ENCODE peak calls at places on chromosomes 1 and 21, in seven cellular contexts. One of them, this sample, is unnamed.

GRCh38 chr1:64811131-64811530 is 66.3 kb downstream of the RAVER2 start:
- DNase-seq in heart right ventricle: no peak
- DNase-seq in mesendoderm: no peak
- DNase-seq in HAP-1: no peak
- DNase-seq in CD8-positive, alpha-beta T cell: no peak
- DNase-seq in esophagus squamous epithelium: no peak
- DNase-seq in SJSA1: no peak
- DNase-seq in this sample: no peak

GRCh38 chr1:172141351-172142000 is 279.0 kb upstream of the C1orf105 start:
- DNase-seq in HAP-1: no peak
- DNase-seq in SJSA1: no peak
- DNase-seq in mesendoderm: no peak
- DNase-seq in heart right ventricle: no peak
- DNase-seq in CD8-positive, alpha-beta T cell: no peak
- DNase-seq in esophagus squamous epithelium: no peak
- DNase-seq in this sample: no peak

GRCh38 chr1:201259476-201260235 is 23.6 kb upstream of the PKP1 start:
- DNase-seq in heart right ventricle: no peak
- DNase-seq in esophagus squamous epithelium: no peak
- DNase-seq in HAP-1: no peak
- DNase-seq in CD8-positive, alpha-beta T cell: no peak
- DNase-seq in mesendoderm: peak; percentile 78
- DNase-seq in SJSA1: peak; percentile 46
- DNase-seq in this sample: no peak

GRCh38 chr1:12231276-12231595 is 1.4 kb downstream of the VPS13D start:
- DNase-seq in CD8-positive, alpha-beta T cell: no peak
- DNase-seq in heart right ventricle: no peak
- DNase-seq in SJSA1: no peak
- DNase-seq in esophagus squamous epithelium: no peak
- DNase-seq in HAP-1: no peak
- DNase-seq in mesendoderm: peak; percentile 20
- DNase-seq in this sample: no peak

GRCh38 chr1:229869225-229869624 is 197.8 kb upstream of the GALNT2 start:
- DNase-seq in esophagus squamous epithelium: no peak
- DNase-seq in mesendoderm: no peak
- DNase-seq in CD8-positive, alpha-beta T cell: no peak
- DNase-seq in SJSA1: no peak
- DNase-seq in heart right ventricle: no peak
- DNase-seq in HAP-1: no peak
- DNase-seq in this sample: no peak

GRCh38 chr1:23644555-23644866 is 47.1 kb upstream of the RPL11 start:
- DNase-seq in HAP-1: no peak
- DNase-seq in CD8-positive, alpha-beta T cell: no peak
- DNase-seq in heart right ventricle: no peak
- DNase-seq in SJSA1: no peak
- DNase-seq in mesendoderm: no peak
- DNase-seq in esophagus squamous epithelium: no peak
- DNase-seq in this sample: peak; percentile 25

GRCh38 chr1:22500476-22500875 is 48.8 kb downstream of the ZBTB40 start:
- DNase-seq in heart right ventricle: peak; percentile 27
- DNase-seq in mesendoderm: peak; percentile 57
- DNase-seq in SJSA1: peak; percentile 78
- DNase-seq in CD8-positive, alpha-beta T cell: no peak
- DNase-seq in HAP-1: peak; percentile 56
- DNase-seq in esophagus squamous epithelium: no peak
- DNase-seq in this sample: peak; percentile 49

GRCh38 chr1:41394918-41395598 is 33.8 kb downstream of the FOXO6 start:
- DNase-seq in mesendoderm: peak; percentile 85
- DNase-seq in HAP-1: peak; percentile 49
- DNase-seq in esophagus squamous epithelium: no peak
- DNase-seq in heart right ventricle: no peak
- DNase-seq in SJSA1: no peak
- DNase-seq in CD8-positive, alpha-beta T cell: no peak
- DNase-seq in this sample: peak; percentile 26

GRCh38 chr1:42177551-42177981 is 13.0 kb upstream of the GUCA2A start:
- DNase-seq in HAP-1: no peak
- DNase-seq in CD8-positive, alpha-beta T cell: no peak
- DNase-seq in esophagus squamous epithelium: no peak
- DNase-seq in heart right ventricle: no peak
- DNase-seq in mesendoderm: no peak
- DNase-seq in SJSA1: no peak
- DNase-seq in this sample: no peak

GRCh38 chr1:25554426-25554780 is 11.0 kb downstream of the LDLRAP1 start:
- DNase-seq in SJSA1: no peak
- DNase-seq in CD8-positive, alpha-beta T cell: no peak
- DNase-seq in heart right ventricle: no peak
- DNase-seq in HAP-1: no peak
- DNase-seq in mesendoderm: no peak
- DNase-seq in esophagus squamous epithelium: no peak
- DNase-seq in this sample: no peak

GRCh38 chr1:228737613-228738012 is 2.3 kb downstream of the RHOU start:
- DNase-seq in heart right ventricle: no peak
- DNase-seq in HAP-1: no peak
- DNase-seq in esophagus squamous epithelium: no peak
- DNase-seq in SJSA1: no peak
- DNase-seq in mesendoderm: no peak
- DNase-seq in CD8-positive, alpha-beta T cell: no peak
- DNase-seq in this sample: no peak

GRCh38 chr21:27104749-27105439 is 138.0 kb upstream of the ADAMTS5 start:
- DNase-seq in heart right ventricle: no peak
- DNase-seq in mesendoderm: peak; percentile 18
- DNase-seq in SJSA1: no peak
- DNase-seq in HAP-1: no peak
- DNase-seq in esophagus squamous epithelium: no peak
- DNase-seq in CD8-positive, alpha-beta T cell: no peak
- DNase-seq in this sample: no peak

GRCh38 chr1:211372463-211372862 is 45.8 kb downstream of the TRAF5 start:
- DNase-seq in HAP-1: no peak
- DNase-seq in CD8-positive, alpha-beta T cell: no peak
- DNase-seq in mesendoderm: no peak
- DNase-seq in heart right ventricle: no peak
- DNase-seq in esophagus squamous epithelium: no peak
- DNase-seq in SJSA1: no peak
- DNase-seq in this sample: no peak

GRCh38 chr1:156887324-156887723 is 6.2 kb upstream of the PEAR1 start:
- DNase-seq in esophagus squamous epithelium: no peak
- DNase-seq in SJSA1: no peak
- DNase-seq in heart right ventricle: no peak
- DNase-seq in CD8-positive, alpha-beta T cell: no peak
- DNase-seq in HAP-1: no peak
- DNase-seq in mesendoderm: no peak
- DNase-seq in this sample: no peak

GRCh38 chr1:77834771-77835334 is 53.6 kb upstream of the NEXN start:
- DNase-seq in heart right ventricle: peak; percentile 52
- DNase-seq in HAP-1: no peak
- DNase-seq in CD8-positive, alpha-beta T cell: no peak
- DNase-seq in mesendoderm: no peak
- DNase-seq in SJSA1: no peak
- DNase-seq in esophagus squamous epithelium: no peak
- DNase-seq in this sample: no peak

GRCh38 chr1:204383163-204383904 is 23.6 kb upstream of the PLEKHA6 start:
- DNase-seq in HAP-1: no peak
- DNase-seq in CD8-positive, alpha-beta T cell: no peak
- DNase-seq in heart right ventricle: no peak
- DNase-seq in esophagus squamous epithelium: no peak
- DNase-seq in SJSA1: no peak
- DNase-seq in mesendoderm: no peak
- DNase-seq in this sample: no peak

GRCh38 chr1:3061981-3062615 is 6.9 kb upstream of the PRDM16 start:
- DNase-seq in CD8-positive, alpha-beta T cell: no peak
- DNase-seq in SJSA1: no peak
- DNase-seq in HAP-1: no peak
- DNase-seq in esophagus squamous epithelium: no peak
- DNase-seq in mesendoderm: peak; percentile 43
- DNase-seq in heart right ventricle: no peak
- DNase-seq in this sample: no peak

GRCh38 chr1:166032901-166033371 is 133.9 kb downstream of the FAM78B start:
- DNase-seq in SJSA1: no peak
- DNase-seq in esophagus squamous epithelium: no peak
- DNase-seq in HAP-1: no peak
- DNase-seq in heart right ventricle: no peak
- DNase-seq in CD8-positive, alpha-beta T cell: no peak
- DNase-seq in mesendoderm: peak; percentile 17
- DNase-seq in this sample: peak; percentile 78

GRCh38 chr1:99672500-99673213 is 26.7 kb downstream of the PALMD start:
- DNase-seq in mesendoderm: no peak
- DNase-seq in esophagus squamous epithelium: no peak
- DNase-seq in SJSA1: no peak
- DNase-seq in HAP-1: no peak
- DNase-seq in CD8-positive, alpha-beta T cell: no peak
- DNase-seq in heart right ventricle: peak; percentile 70
- DNase-seq in this sample: no peak

GRCh38 chr1:112033422-112034120 is 44.1 kb upstream of the KCND3 start:
- DNase-seq in heart right ventricle: no peak
- DNase-seq in HAP-1: no peak
- DNase-seq in CD8-positive, alpha-beta T cell: no peak
- DNase-seq in SJSA1: no peak
- DNase-seq in esophagus squamous epithelium: no peak
- DNase-seq in mesendoderm: no peak
- DNase-seq in this sample: no peak

DNA sequence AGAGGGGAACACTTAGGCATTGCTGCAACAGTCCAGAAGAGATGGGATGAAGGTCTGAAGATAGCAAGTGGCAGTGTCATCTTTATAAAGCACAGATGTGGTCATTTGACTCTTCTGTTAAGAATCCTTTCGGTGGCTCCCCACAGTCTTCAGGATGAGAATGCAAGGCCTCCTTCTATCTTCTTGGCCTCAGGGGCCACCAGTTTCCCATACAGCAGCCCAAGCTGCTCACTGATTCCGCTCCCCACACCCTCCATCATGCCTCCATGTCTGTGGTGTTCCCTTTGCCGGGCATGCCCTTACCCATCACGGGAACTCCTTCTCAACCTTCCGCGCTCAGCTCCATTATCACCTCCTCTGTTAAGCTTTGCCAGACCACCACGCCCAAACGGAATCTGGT is 16.1 kb upstream of the MFSD2A start:
- DNase-seq in SJSA1: no peak
- DNase-seq in heart right ventricle: no peak
- DNase-seq in HAP-1: no peak
- DNase-seq in esophagus squamous epithelium: no peak
- DNase-seq in CD8-positive, alpha-beta T cell: no peak
- DNase-seq in mesendoderm: no peak
- DNase-seq in this sample: no peak
- H3K4me1 ChIP-seq in SJSA1: peaks cover 5% of the 10 kb centered on the region
- H3K4me1 ChIP-seq in heart right ventricle: no peaks in the 10 kb centered on the region
- H3K4me1 ChIP-seq in HAP-1: peaks cover 6% of the 10 kb centered on the region
- H3K4me1 ChIP-seq in esophagus squamous epithelium: peaks cover 31% of the 10 kb centered on the region
- H3K4me1 ChIP-seq in CD8-positive, alpha-beta T cell: no peaks in the 10 kb centered on the region
- H3K4me1 ChIP-seq in mesendoderm: no peaks in the 10 kb centered on the region
- H3K4me1 ChIP-seq in this sample: no peaks in the 10 kb centered on the region

GRCh38 chr1:93613895-93614294 is 67.7 kb downstream of the BCAR3 start:
- DNase-seq in mesendoderm: no peak
- DNase-seq in esophagus squamous epithelium: no peak
- DNase-seq in CD8-positive, alpha-beta T cell: no peak
- DNase-seq in heart right ventricle: peak; percentile 38
- DNase-seq in SJSA1: no peak
- DNase-seq in HAP-1: no peak
- DNase-seq in this sample: no peak
- H3K4me1 ChIP-seq in mesendoderm: peaks cover 47% of the 10 kb centered on the region
- H3K4me1 ChIP-seq in esophagus squamous epithelium: peaks cover 44% of the 10 kb centered on the region
- H3K4me1 ChIP-seq in CD8-positive, alpha-beta T cell: peaks cover 3% of the 10 kb centered on the region
- H3K4me1 ChIP-seq in heart right ventricle: peaks cover 95% of the 10 kb centered on the region
- H3K4me1 ChIP-seq in SJSA1: peaks cover 71% of the 10 kb centered on the region
- H3K4me1 ChIP-seq in HAP-1: peaks cover 21% of the 10 kb centered on the region
- H3K4me1 ChIP-seq in this sample: peaks cover 69% of the 10 kb centered on the region

GRCh38 chr21:42191064-42191463 is 27.9 kb upstream of the ABCG1 start:
- DNase-seq in esophagus squamous epithelium: no peak
- DNase-seq in HAP-1: no peak
- DNase-seq in heart right ventricle: no peak
- DNase-seq in CD8-positive, alpha-beta T cell: no peak
- DNase-seq in SJSA1: no peak
- DNase-seq in mesendoderm: no peak
- DNase-seq in this sample: no peak
- H3K4me1 ChIP-seq in esophagus squamous epithelium: no peaks in the 10 kb centered on the region
- H3K4me1 ChIP-seq in HAP-1: no peaks in the 10 kb centered on the region
- H3K4me1 ChIP-seq in heart right ventricle: peaks cover 14% of the 10 kb centered on the region
- H3K4me1 ChIP-seq in CD8-positive, alpha-beta T cell: peaks cover 77% of the 10 kb centered on the region
- H3K4me1 ChIP-seq in SJSA1: peaks cover 5% of the 10 kb centered on the region
- H3K4me1 ChIP-seq in mesendoderm: no peaks in the 10 kb centered on the region
- H3K4me1 ChIP-seq in this sample: no peaks in the 10 kb centered on the region

GRCh38 chr1:28266920-28267322 is 7.6 kb downstream of the SESN2 start:
- DNase-seq in esophagus squamous epithelium: no peak
- DNase-seq in mesendoderm: peak; percentile 77
- DNase-seq in HAP-1: no peak
- DNase-seq in SJSA1: no peak
- DNase-seq in CD8-positive, alpha-beta T cell: no peak
- DNase-seq in heart right ventricle: no peak
- DNase-seq in this sample: no peak
- H3K4me1 ChIP-seq in esophagus squamous epithelium: no peaks in the 10 kb centered on the region
- H3K4me1 ChIP-seq in mesendoderm: peaks cover 25% of the 10 kb centered on the region
- H3K4me1 ChIP-seq in HAP-1: peaks cover 6% of the 10 kb centered on the region
- H3K4me1 ChIP-seq in SJSA1: no peaks in the 10 kb centered on the region
- H3K4me1 ChIP-seq in CD8-positive, alpha-beta T cell: no peaks in the 10 kb centered on the region
- H3K4me1 ChIP-seq in heart right ventricle: peaks cover 50% of the 10 kb centered on the region
- H3K4me1 ChIP-seq in this sample: no peaks in the 10 kb centered on the region

DNA sequence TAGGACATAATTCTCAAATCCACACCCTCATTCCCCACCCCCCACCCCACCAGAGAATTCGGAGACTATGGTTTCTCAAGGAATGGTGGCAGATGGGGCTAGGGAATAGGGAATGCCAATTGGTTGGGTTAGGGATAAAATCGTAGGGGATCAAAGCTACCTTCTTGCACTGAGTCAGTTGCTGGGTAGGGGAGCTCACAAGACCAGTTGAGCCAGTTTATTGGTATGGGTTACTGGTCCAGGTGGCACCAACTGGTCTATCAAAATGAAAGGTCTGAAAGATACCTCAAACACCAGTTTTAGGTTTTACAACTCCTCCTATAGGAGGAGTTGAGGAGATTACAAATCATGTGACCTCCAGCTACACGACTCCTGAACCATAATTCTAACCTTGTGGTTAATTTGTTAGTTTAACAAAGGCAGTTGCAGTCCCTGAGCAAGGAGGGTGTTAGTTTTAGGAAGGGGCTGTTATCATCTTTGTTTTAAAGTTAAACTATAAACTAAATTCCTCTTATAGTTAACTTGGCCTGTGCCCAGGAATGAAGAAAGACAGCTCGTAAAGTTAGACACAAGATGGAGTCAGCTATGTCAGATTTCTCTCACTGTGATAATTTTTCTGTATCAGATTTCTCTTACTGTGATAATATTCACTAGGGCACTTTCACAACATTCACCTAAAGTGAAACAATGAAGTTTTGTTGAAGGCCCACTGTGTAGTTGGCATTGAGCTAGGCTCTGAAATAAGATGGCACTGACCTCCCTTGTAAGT is 2.5 kb downstream of the SHISAL2A start:
- DNase-seq in HAP-1: no peak
- DNase-seq in heart right ventricle: no peak
- DNase-seq in SJSA1: no peak
- DNase-seq in CD8-positive, alpha-beta T cell: no peak
- DNase-seq in mesendoderm: peak; percentile 60
- DNase-seq in esophagus squamous epithelium: no peak
- DNase-seq in this sample: no peak
- H3K4me1 ChIP-seq in HAP-1: no peaks in the 10 kb centered on the region
- H3K4me1 ChIP-seq in heart right ventricle: peaks cover 8% of the 10 kb centered on the region
- H3K4me1 ChIP-seq in SJSA1: peaks cover 44% of the 10 kb centered on the region
- H3K4me1 ChIP-seq in CD8-positive, alpha-beta T cell: peaks cover 83% of the 10 kb centered on the region
- H3K4me1 ChIP-seq in mesendoderm: peaks cover 22% of the 10 kb centered on the region
- H3K4me1 ChIP-seq in esophagus squamous epithelium: peaks cover 9% of the 10 kb centered on the region
- H3K4me1 ChIP-seq in this sample: no peaks in the 10 kb centered on the region

This sample was measured in BE2C.